ENCODE peak calls at places on chromosomes 7 and 10, in nine cellular contexts. V is endodermal cell; Y is CD8-positive, alpha-beta T cell; J is left ventricle myocardium inferior; S is tibial nerve; O is GM10248; X is neural progenitor cell; K is astrocyte of the spinal cord; I is WERI-Rb-1. H is an unnamed sample.

GRCh38 chr10:7322623-7323022 is 88.2 kb downstream of the SFMBT2 start:
- DNase-seq in K (no peak), S (no peak), V (no peak), O (no peak), I (no peak), Y (no peak), X (no peak), J (no peak), H (no peak)

GRCh38 chr7:131909151-131909768 is 352.8 kb upstream of the PODXL start:
- DNase-seq in O (no peak), S (no peak), K (no peak), J (no peak), X (peak; percentile 54), V (peak; percentile 79), I (no peak), Y (no peak), H (no peak)

GRCh38 chr7:101999420-101999819 is 182.0 kb downstream of the CUX1 start:
- DNase-seq in X (no peak), I (peak; percentile 72), V (no peak), S (no peak), K (no peak), J (no peak), Y (no peak), O (no peak), H (no peak)

GRCh38 chr10:74150151-74151056 is at the start of gene AP3M1:
- DNase-seq in O (peak; percentile 88), V (peak; percentile 94), Y (peak; percentile 81), I (peak; percentile 86), K (no peak), X (peak; percentile 94), S (peak; percentile 64), J (peak; percentile 84), H (peak; percentile 69)

GRCh38 chr7:151386301-151387160 is 23.3 kb downstream of the WDR86 start:
- DNase-seq in X (no peak), K (no peak), J (peak; percentile 10), O (no peak), S (no peak), Y (no peak), V (no peak), I (peak; percentile 3), H (no peak)

GRCh38 chr7:150734293-150734692 is 2.9 kb upstream of the GIMAP5 start:
- DNase-seq in S (no peak), X (no peak), V (no peak), K (no peak), I (no peak), J (no peak), O (no peak), Y (no peak), H (no peak)

GRCh38 chr7:72268090-72268489 is 144.0 kb downstream of the CALN1 start:
- DNase-seq in X (peak; percentile 71), J (no peak), V (no peak), Y (no peak), S (no peak), I (no peak), K (no peak), O (no peak), H (no peak)

GRCh38 chr10:131025333-131025732 is 286.2 kb downstream of the TCERG1L start:
- DNase-seq in Y (no peak), K (no peak), I (no peak), X (no peak), S (no peak), V (no peak), J (no peak), O (no peak), H (no peak)

GRCh38 chr7:103524042-103524907 is 78.3 kb upstream of the SLC26A5 start:
- DNase-seq in I (no peak), X (peak; percentile 13), J (no peak), V (no peak), O (peak; percentile 18), Y (no peak), S (no peak), K (peak; percentile 43), H (no peak)

GRCh38 chr10:4771554-4772201 is 54.3 kb upstream of the AKR1E2 start:
- DNase-seq in S (no peak), I (no peak), X (no peak), J (no peak), Y (no peak), V (no peak), K (peak; percentile 88), O (no peak), H (no peak)

GRCh38 chr10:4767033-4767814 is 58.8 kb upstream of the AKR1E2 start:
- DNase-seq in O (no peak), S (no peak), X (peak; percentile 42), J (no peak), Y (no peak), K (peak; percentile 84), V (no peak), I (no peak), H (no peak)

GRCh38 chr10:4772202-4772570 is 53.8 kb upstream of the AKR1E2 start:
- DNase-seq in K (no peak), I (no peak), Y (no peak), J (no peak), X (no peak), O (no peak), S (no peak), V (no peak), H (no peak)

GRCh38 chr10:4766449-4766848 is 59.6 kb upstream of the AKR1E2 start:
- DNase-seq in K (no peak), S (no peak), Y (no peak), J (no peak), X (no peak), V (no peak), O (no peak), I (no peak), H (no peak)

GRCh38 chr10:4770766-4771553 is 55.0 kb upstream of the AKR1E2 start:
- DNase-seq in I (no peak), O (no peak), K (peak; percentile 96), V (no peak), Y (no peak), S (no peak), J (no peak), X (no peak), H (no peak)
- TF ChIP-seq CTCF in I (no peak), O (peak; percentile 13), K (no peak), V (peak; percentile 36), Y (no peak), S (peak; percentile 47), J (peak; percentile 61), X (peak; percentile 52), H (no peak)

GRCh38 chr7:34902181-34902580 is 135.1 kb downstream of the DPY19L1 start:
- DNase-seq in S (no peak), Y (no peak), V (no peak), K (no peak), J (no peak), I (peak; percentile 77), O (no peak), X (peak; percentile 7), H (no peak)

GRCh38 chr7:34895202-34895601 is 142.1 kb downstream of the DPY19L1 start:
- DNase-seq in K (no peak), V (no peak), S (no peak), O (no peak), J (no peak), I (no peak), Y (no peak), X (no peak), H (no peak)

GRCh38 chr7:34904987-34905386 is 132.3 kb downstream of the DPY19L1 start:
- DNase-seq in K (no peak), I (no peak), S (no peak), O (no peak), X (no peak), V (no peak), J (no peak), Y (no peak), H (no peak)

GRCh38 chr7:34900891-34901493 is 136.3 kb downstream of the DPY19L1 start:
- DNase-seq in X (peak; percentile 47), K (no peak), S (no peak), I (no peak), Y (no peak), O (peak; percentile 44), V (peak; percentile 71), J (peak; percentile 42), H (no peak)
- TF ChIP-seq CTCF in X (peak; percentile 54), K (peak; percentile 25), S (no peak), I (peak; percentile 53), Y (no peak), O (no peak), V (peak; percentile 71), J (peak; percentile 52), H (no peak)

DNA sequence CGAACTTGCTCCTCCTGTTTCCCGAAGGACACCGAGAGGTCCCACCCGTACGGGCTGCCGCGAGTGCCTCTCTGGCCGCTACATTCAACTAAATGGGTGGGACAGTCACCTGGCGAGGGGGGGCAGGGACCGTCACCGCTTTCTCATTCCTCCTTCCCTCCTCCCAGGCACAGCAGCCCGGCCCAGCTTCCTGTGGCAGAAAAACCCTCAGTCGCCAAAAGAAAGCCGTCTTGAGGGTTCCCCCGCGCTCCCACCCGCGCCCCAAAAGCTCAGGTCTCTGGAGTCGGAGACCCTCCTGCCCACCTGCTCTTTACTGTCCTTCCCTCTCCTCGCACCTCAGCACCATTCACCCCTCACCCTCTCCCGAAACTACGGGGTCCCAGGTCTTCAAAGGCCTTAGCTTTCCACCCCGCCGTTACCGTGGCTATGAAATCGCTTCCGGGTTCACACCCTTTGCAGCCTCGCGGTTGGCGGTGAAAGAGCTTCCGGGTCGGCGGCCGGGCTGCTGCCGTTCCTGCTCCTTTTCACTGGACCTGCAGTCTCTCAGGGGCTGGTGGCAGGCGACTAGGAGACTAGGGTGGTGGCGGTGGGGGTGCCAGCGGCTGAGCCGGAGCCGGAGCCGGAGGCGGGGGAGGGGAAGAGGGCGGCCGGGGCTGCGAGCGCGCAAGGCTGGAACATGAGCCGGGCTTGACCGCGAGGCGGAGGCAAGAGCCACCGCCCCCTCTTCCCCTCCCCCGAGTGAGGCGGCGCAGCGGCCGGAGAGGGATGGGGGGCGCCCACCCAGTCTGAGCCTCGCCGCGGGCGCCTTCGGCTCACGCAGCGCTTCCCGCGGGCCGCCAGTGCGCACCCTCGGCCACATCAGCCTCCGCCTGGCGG is at the start of the genes ANKIB1 and KRIT1:
- DNase-seq in O (peak; percentile 89), J (peak; percentile 87), I (peak; percentile 93), S (peak; percentile 71), X (peak; percentile 94), V (peak; percentile 96), K (peak; percentile 82), Y (peak; percentile 85), H (peak; percentile 79)
- TF ChIP-seq CTCF in O (peak; percentile 20), J (peak; percentile 51), I (peak; percentile 34), S (no peak), X (peak; percentile 20), V (peak; percentile 52), K (peak; percentile 22), Y (no peak), H (no peak)

GRCh38 chr7:158409816-158410330 is 177.8 kb downstream of the PTPRN2 start:
- DNase-seq in K (no peak), O (no peak), X (no peak), Y (no peak), I (no peak), J (no peak), V (peak; percentile 26), S (no peak), H (no peak)

GRCh38 chr7:158406817-158407216 is 180.8 kb downstream of the PTPRN2 start:
- DNase-seq in Y (no peak), I (no peak), K (no peak), V (no peak), O (no peak), S (no peak), J (no peak), X (no peak), H (no peak)

GRCh38 chr7:158406364-158406763 is 181.3 kb downstream of the PTPRN2 start:
- DNase-seq in Y (no peak), S (no peak), O (no peak), V (no peak), X (no peak), I (no peak), J (no peak), K (no peak), H (no peak)

GRCh38 chr7:158409120-158409519 is 178.5 kb downstream of the PTPRN2 start:
- DNase-seq in X (no peak), K (no peak), I (no peak), Y (no peak), V (no peak), O (no peak), J (no peak), S (no peak), H (no peak)

GRCh38 chr7:158407581-158408331 is 179.9 kb downstream of the PTPRN2 start:
- DNase-seq in O (no peak), V (no peak), I (no peak), S (no peak), K (peak; percentile 34), X (peak; percentile 74), Y (no peak), J (no peak), H (no peak)
- TF ChIP-seq CTCF in O (peak; percentile 28), V (peak; percentile 82), I (peak; percentile 56), S (peak; percentile 35), K (peak; percentile 20), X (peak; percentile 72), Y (no peak), J (peak; percentile 62), H (no peak)

H was measured in activated B cell treated with CpG ODN at 0.5 μM for 24 hours.